ENCODE peak calls at places on chromosomes 12 and 14, in seven cellular contexts. One of them, this sample, is unnamed.

GRCh38 chr12:58408516-58408915 is 467.1 kb downstream of the ATP23 start:
- DNase-seq in ovary: no peak
- DNase-seq in AG04450: no peak
- DNase-seq in cardiac fibroblast: peak
- DNase-seq in mesendoderm: no peak
- DNase-seq in naive thymus-derived CD4-positive, alpha-beta T cell: no peak
- DNase-seq in CD4-positive, CD25-positive, alpha-beta regulatory T cell: no peak
- DNase-seq in this sample: peak

GRCh38 chr14:76352639-76353281 is 23.2 kb upstream of the ESRRB start:
- DNase-seq in ovary: peak
- DNase-seq in AG04450: no peak
- DNase-seq in cardiac fibroblast: peak
- DNase-seq in mesendoderm: peak
- DNase-seq in naive thymus-derived CD4-positive, alpha-beta T cell: peak
- DNase-seq in CD4-positive, CD25-positive, alpha-beta regulatory T cell: peak
- DNase-seq in this sample: peak

GRCh38 chr12:119302334-119303132 is 32.0 kb upstream of the CCDC60 start:
- DNase-seq in ovary: no peak
- DNase-seq in AG04450: no peak
- DNase-seq in cardiac fibroblast: no peak
- DNase-seq in mesendoderm: no peak
- DNase-seq in naive thymus-derived CD4-positive, alpha-beta T cell: no peak
- DNase-seq in CD4-positive, CD25-positive, alpha-beta regulatory T cell: no peak
- DNase-seq in this sample: no peak

GRCh38 chr12:16833376-16833775 is 227.4 kb upstream of the LMO3 start:
- DNase-seq in ovary: no peak
- DNase-seq in AG04450: no peak
- DNase-seq in cardiac fibroblast: no peak
- DNase-seq in mesendoderm: no peak
- DNase-seq in naive thymus-derived CD4-positive, alpha-beta T cell: no peak
- DNase-seq in CD4-positive, CD25-positive, alpha-beta regulatory T cell: no peak
- DNase-seq in this sample: no peak

GRCh38 chr12:3252416-3252815 is 175.2 kb downstream of the TSPAN9 start:
- DNase-seq in ovary: peak
- DNase-seq in AG04450: peak
- DNase-seq in cardiac fibroblast: peak
- DNase-seq in mesendoderm: no peak
- DNase-seq in naive thymus-derived CD4-positive, alpha-beta T cell: no peak
- DNase-seq in CD4-positive, CD25-positive, alpha-beta regulatory T cell: no peak
- DNase-seq in this sample: peak

GRCh38 chr14:72013606-72014129 is 81.4 kb downstream of the RGS6 start:
- DNase-seq in ovary: no peak
- DNase-seq in AG04450: no peak
- DNase-seq in cardiac fibroblast: no peak
- DNase-seq in mesendoderm: no peak
- DNase-seq in naive thymus-derived CD4-positive, alpha-beta T cell: no peak
- DNase-seq in CD4-positive, CD25-positive, alpha-beta regulatory T cell: no peak
- DNase-seq in this sample: no peak

GRCh38 chr12:94941440-94941862 is 62.0 kb downstream of the NDUFA12 start:
- DNase-seq in ovary: peak
- DNase-seq in AG04450: no peak
- DNase-seq in cardiac fibroblast: peak
- DNase-seq in mesendoderm: no peak
- DNase-seq in naive thymus-derived CD4-positive, alpha-beta T cell: no peak
- DNase-seq in CD4-positive, CD25-positive, alpha-beta regulatory T cell: peak
- DNase-seq in this sample: peak

GRCh38 chr12:25715147-25715546 is 162.1 kb upstream of the LMNTD1 start:
- DNase-seq in ovary: no peak
- DNase-seq in AG04450: no peak
- DNase-seq in cardiac fibroblast: peak
- DNase-seq in mesendoderm: no peak
- DNase-seq in naive thymus-derived CD4-positive, alpha-beta T cell: no peak
- DNase-seq in CD4-positive, CD25-positive, alpha-beta regulatory T cell: no peak
- DNase-seq in this sample: no peak

GRCh38 chr12:116818341-116818856 is 62.8 kb downstream of the HRK start:
- DNase-seq in ovary: peak
- DNase-seq in AG04450: no peak
- DNase-seq in cardiac fibroblast: peak
- DNase-seq in mesendoderm: no peak
- DNase-seq in naive thymus-derived CD4-positive, alpha-beta T cell: peak
- DNase-seq in CD4-positive, CD25-positive, alpha-beta regulatory T cell: no peak
- DNase-seq in this sample: no peak

GRCh38 chr12:25615119-25615518 is 62.0 kb upstream of the LMNTD1 start:
- DNase-seq in ovary: no peak
- DNase-seq in AG04450: peak
- DNase-seq in cardiac fibroblast: peak
- DNase-seq in mesendoderm: peak
- DNase-seq in naive thymus-derived CD4-positive, alpha-beta T cell: no peak
- DNase-seq in CD4-positive, CD25-positive, alpha-beta regulatory T cell: no peak
- DNase-seq in this sample: peak

GRCh38 chr12:101839324-101840283 is 8.8 kb upstream of the GNPTAB start:
- DNase-seq in ovary: peak
- DNase-seq in AG04450: peak
- DNase-seq in cardiac fibroblast: peak
- DNase-seq in mesendoderm: peak
- DNase-seq in naive thymus-derived CD4-positive, alpha-beta T cell: peak
- DNase-seq in CD4-positive, CD25-positive, alpha-beta regulatory T cell: peak
- DNase-seq in this sample: no peak

GRCh38 chr14:77212933-77213656 is 31.5 kb downstream of the TMEM63C start:
- DNase-seq in ovary: no peak
- DNase-seq in AG04450: no peak
- DNase-seq in cardiac fibroblast: peak
- DNase-seq in mesendoderm: peak
- DNase-seq in naive thymus-derived CD4-positive, alpha-beta T cell: no peak
- DNase-seq in CD4-positive, CD25-positive, alpha-beta regulatory T cell: no peak
- DNase-seq in this sample: no peak

GRCh38 chr12:126055521-126055920 is 990.3 kb downstream of the AACS start:
- DNase-seq in ovary: no peak
- DNase-seq in AG04450: no peak
- DNase-seq in cardiac fibroblast: no peak
- DNase-seq in mesendoderm: no peak
- DNase-seq in naive thymus-derived CD4-positive, alpha-beta T cell: no peak
- DNase-seq in CD4-positive, CD25-positive, alpha-beta regulatory T cell: no peak
- DNase-seq in this sample: peak

GRCh38 chr12:24724765-24725307 is 224.1 kb downstream of the BCAT1 start:
- DNase-seq in ovary: no peak
- DNase-seq in AG04450: no peak
- DNase-seq in cardiac fibroblast: no peak
- DNase-seq in mesendoderm: no peak
- DNase-seq in naive thymus-derived CD4-positive, alpha-beta T cell: no peak
- DNase-seq in CD4-positive, CD25-positive, alpha-beta regulatory T cell: no peak
- DNase-seq in this sample: no peak

DNA sequence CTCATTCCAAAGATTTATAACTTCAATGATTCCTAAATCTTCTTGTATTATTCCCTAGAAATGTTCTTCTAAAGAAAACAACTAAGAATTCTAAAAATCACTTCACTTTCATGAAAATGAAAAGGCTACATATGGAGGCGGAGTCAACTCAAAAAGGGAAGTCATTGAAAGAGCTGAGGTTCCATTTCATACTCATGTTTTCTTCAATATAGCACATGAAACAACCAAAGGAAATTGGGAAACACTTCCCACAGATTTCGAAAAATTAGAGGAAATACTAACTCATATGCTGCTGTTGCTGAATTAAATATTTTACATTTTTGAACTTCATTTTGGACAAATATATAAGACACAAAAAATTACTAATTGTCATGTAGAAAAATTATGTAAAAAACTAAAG is at the start of gene CD163:
- DNase-seq in ovary: no peak
- DNase-seq in AG04450: no peak
- DNase-seq in cardiac fibroblast: no peak
- DNase-seq in mesendoderm: no peak
- DNase-seq in naive thymus-derived CD4-positive, alpha-beta T cell: no peak
- DNase-seq in CD4-positive, CD25-positive, alpha-beta regulatory T cell: no peak
- DNase-seq in this sample: no peak
- H3K4me3 ChIP-seq in ovary: no peak
- H3K4me3 ChIP-seq in AG04450: no peak
- H3K4me3 ChIP-seq in cardiac fibroblast: no peak
- H3K4me3 ChIP-seq in mesendoderm: no peak
- H3K4me3 ChIP-seq in naive thymus-derived CD4-positive, alpha-beta T cell: no peak
- H3K4me3 ChIP-seq in CD4-positive, CD25-positive, alpha-beta regulatory T cell: no peak
- H3K4me3 ChIP-seq in this sample: no peak

GRCh38 chr14:38209572-38210159 is 2.0 kb downstream of the SSTR1 start:
- DNase-seq in ovary: no peak
- DNase-seq in AG04450: no peak
- DNase-seq in cardiac fibroblast: peak
- DNase-seq in mesendoderm: no peak
- DNase-seq in naive thymus-derived CD4-positive, alpha-beta T cell: no peak
- DNase-seq in CD4-positive, CD25-positive, alpha-beta regulatory T cell: no peak
- DNase-seq in this sample: no peak
- H3K4me3 ChIP-seq in ovary: peak
- H3K4me3 ChIP-seq in AG04450: peak
- H3K4me3 ChIP-seq in cardiac fibroblast: peak
- H3K4me3 ChIP-seq in mesendoderm: no peak
- H3K4me3 ChIP-seq in naive thymus-derived CD4-positive, alpha-beta T cell: no peak
- H3K4me3 ChIP-seq in CD4-positive, CD25-positive, alpha-beta regulatory T cell: no peak
- H3K4me3 ChIP-seq in this sample: peak

DNA sequence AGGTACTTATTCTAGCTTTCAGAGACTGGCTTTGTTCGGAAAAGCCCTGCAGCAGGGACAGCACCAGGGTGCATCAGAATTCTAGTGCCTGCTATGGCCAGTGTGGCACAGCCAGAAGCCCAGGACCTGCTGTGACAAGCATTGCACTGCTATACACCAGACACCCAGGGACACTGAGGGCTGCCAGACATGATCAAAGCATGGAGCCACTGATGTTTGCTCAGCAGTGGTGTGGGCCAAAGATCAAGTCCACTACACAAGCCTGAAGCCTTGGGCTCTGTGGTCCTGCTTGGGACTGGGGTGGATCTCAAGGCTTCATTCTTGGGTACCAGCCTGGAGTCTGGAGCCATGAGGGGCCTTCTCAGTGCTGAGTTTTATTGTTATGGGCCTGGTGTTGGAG is 36.1 kb upstream of the CDKN3 start:
- DNase-seq in ovary: no peak
- DNase-seq in AG04450: no peak
- DNase-seq in cardiac fibroblast: no peak
- DNase-seq in mesendoderm: no peak
- DNase-seq in naive thymus-derived CD4-positive, alpha-beta T cell: no peak
- DNase-seq in CD4-positive, CD25-positive, alpha-beta regulatory T cell: no peak
- DNase-seq in this sample: no peak
- H3K4me3 ChIP-seq in ovary: no peak
- H3K4me3 ChIP-seq in AG04450: no peak
- H3K4me3 ChIP-seq in cardiac fibroblast: no peak
- H3K4me3 ChIP-seq in mesendoderm: no peak
- H3K4me3 ChIP-seq in naive thymus-derived CD4-positive, alpha-beta T cell: no peak
- H3K4me3 ChIP-seq in CD4-positive, CD25-positive, alpha-beta regulatory T cell: no peak
- H3K4me3 ChIP-seq in this sample: no peak

GRCh38 chr12:43550831-43551270 is 1.2 kb downstream of the ADAMTS20 start:
- DNase-seq in ovary: no peak
- DNase-seq in AG04450: no peak
- DNase-seq in cardiac fibroblast: no peak
- DNase-seq in mesendoderm: peak
- DNase-seq in naive thymus-derived CD4-positive, alpha-beta T cell: no peak
- DNase-seq in CD4-positive, CD25-positive, alpha-beta regulatory T cell: no peak
- DNase-seq in this sample: no peak
- H3K4me3 ChIP-seq in ovary: no peak
- H3K4me3 ChIP-seq in AG04450: no peak
- H3K4me3 ChIP-seq in cardiac fibroblast: no peak
- H3K4me3 ChIP-seq in mesendoderm: peak
- H3K4me3 ChIP-seq in naive thymus-derived CD4-positive, alpha-beta T cell: no peak
- H3K4me3 ChIP-seq in CD4-positive, CD25-positive, alpha-beta regulatory T cell: no peak
- H3K4me3 ChIP-seq in this sample: peak

DNA sequence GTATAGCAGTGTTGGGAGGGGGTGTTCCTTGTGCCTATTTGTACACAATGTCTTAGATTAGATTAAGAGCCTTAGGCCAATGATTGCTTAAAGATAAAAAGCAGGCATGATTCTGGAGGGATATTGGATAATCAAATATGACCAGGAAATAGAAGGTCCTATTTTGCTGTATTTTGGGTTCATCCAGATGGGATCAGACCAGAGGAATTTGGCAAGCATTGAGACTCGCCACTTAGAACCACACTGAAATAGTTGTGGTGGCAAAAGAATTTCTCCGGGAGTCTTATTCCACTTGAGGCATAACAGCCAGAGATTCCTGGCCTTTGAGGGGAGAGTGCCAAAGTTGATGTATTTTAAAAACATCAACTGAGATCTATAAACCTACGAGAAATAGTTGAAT is 327.2 kb downstream of the RAD51B start:
- DNase-seq in ovary: no peak
- DNase-seq in AG04450: peak
- DNase-seq in cardiac fibroblast: peak
- DNase-seq in mesendoderm: peak
- DNase-seq in naive thymus-derived CD4-positive, alpha-beta T cell: no peak
- DNase-seq in CD4-positive, CD25-positive, alpha-beta regulatory T cell: no peak
- DNase-seq in this sample: peak
- H3K4me3 ChIP-seq in ovary: no peak
- H3K4me3 ChIP-seq in AG04450: no peak
- H3K4me3 ChIP-seq in cardiac fibroblast: no peak
- H3K4me3 ChIP-seq in mesendoderm: no peak
- H3K4me3 ChIP-seq in naive thymus-derived CD4-positive, alpha-beta T cell: no peak
- H3K4me3 ChIP-seq in CD4-positive, CD25-positive, alpha-beta regulatory T cell: no peak
- H3K4me3 ChIP-seq in this sample: no peak

GRCh38 chr14:105487986-105488777 is 1.5 kb downstream of the CRIP1 start:
- DNase-seq in ovary: peak
- DNase-seq in AG04450: no peak
- DNase-seq in cardiac fibroblast: no peak
- DNase-seq in mesendoderm: no peak
- DNase-seq in naive thymus-derived CD4-positive, alpha-beta T cell: peak
- DNase-seq in CD4-positive, CD25-positive, alpha-beta regulatory T cell: no peak
- DNase-seq in this sample: no peak
- H3K4me3 ChIP-seq in ovary: peak
- H3K4me3 ChIP-seq in AG04450: no peak
- H3K4me3 ChIP-seq in cardiac fibroblast: no peak
- H3K4me3 ChIP-seq in mesendoderm: no peak
- H3K4me3 ChIP-seq in naive thymus-derived CD4-positive, alpha-beta T cell: peak
- H3K4me3 ChIP-seq in CD4-positive, CD25-positive, alpha-beta regulatory T cell: peak
- H3K4me3 ChIP-seq in this sample: no peak

This sample was measured in skeletal muscle cell.